ENCODE peak calls at places on chromosomes 3 and 15, in four cellular contexts. T is SK-N-MC, W is neuronal stem cell, F is neural progenitor cell. X is an unnamed sample.
A peak's percentile ranks its signal among the peaks of the same experiment; 100 is the strongest.

GRCh38 chr3:125107861-125108567 is 52.2 kb upstream of the HEG1 start:
- DNase-seq in F (no peak), W (no peak), T (no peak), X (no peak)

GRCh38 chr3:131038326-131038725 is 11.6 kb downstream of the NEK11 start:
- DNase-seq in F (no peak), T (no peak), W (no peak), X (no peak)

GRCh38 chr15:78533331-78533730 is 6.9 kb upstream of the PSMA4 start:
- DNase-seq in T (no peak), F (no peak), W (no peak), X (no peak)

GRCh38 chr3:159263750-159264561 is 462.1 kb downstream of the MFSD1 start:
- DNase-seq in T (no peak), W (peak; percentile 24), F (peak; percentile 61), X (peak; percentile 59)

GRCh38 chr15:85316244-85316934 is 64.0 kb upstream of the AKAP13 start:
- DNase-seq in W (no peak), T (no peak), F (peak; percentile 68), X (no peak)

GRCh38 chr3:162865466-162865865 is 1368.9 kb downstream of the OTOL1 start:
- DNase-seq in T (no peak), F (no peak), W (no peak), X (no peak)

GRCh38 chr15:29681486-29681845 is 140.8 kb downstream of the TJP1 start:
- DNase-seq in F (no peak), T (no peak), W (no peak), X (no peak)

GRCh38 chr3:138461696-138462295 is 27.4 kb downstream of the ESYT3 start:
- DNase-seq in F (no peak), W (no peak), T (no peak), X (peak; percentile 22)

GRCh38 chr3:46312996-46313395 is 40.9 kb upstream of the CCR2 start:
- DNase-seq in F (no peak), T (no peak), W (no peak), X (no peak)

GRCh38 chr3:180306691-180307090 is 270.0 kb upstream of the PEX5L start:
- DNase-seq in F (no peak), W (no peak), T (peak; percentile 42), X (no peak)

GRCh38 chr3:78762121-78762520 is 1005.7 kb downstream of the ROBO1 start:
- DNase-seq in F (no peak), W (no peak), T (no peak), X (no peak)

GRCh38 chr3:128094295-128095151 is 29.1 kb downstream of the RUVBL1 start:
- DNase-seq in F (no peak), T (no peak), W (no peak), X (no peak)

GRCh38 chr3:11391172-11391879 is 119.1 kb downstream of the ATG7 start:
- DNase-seq in F (no peak), W (no peak), T (no peak), X (no peak)

GRCh38 chr3:190718691-190719090 is 143.8 kb downstream of the GMNC start:
- DNase-seq in F (no peak), T (no peak), W (no peak), X (no peak)

GRCh38 chr3:180199396-180199795 is 162.7 kb upstream of the PEX5L start:
- DNase-seq in W (no peak), T (no peak), F (no peak), X (no peak)

GRCh38 chr15:80106051-80106450 is 46.6 kb downstream of the ZFAND6 start:
- DNase-seq in T (no peak), W (no peak), F (no peak), X (no peak)

GRCh38 chr3:151504606-151505005 is 43.7 kb upstream of the IGSF10 start:
- DNase-seq in T (no peak), F (no peak), W (no peak), X (no peak)

GRCh38 chr3:114551770-114552526 is 258.1 kb downstream of the TIGIT start:
- DNase-seq in F (no peak), W (no peak), T (no peak), X (no peak)

GRCh38 chr3:194205675-194206133 is 69.8 kb downstream of the HES1 start:
- DNase-seq in F (no peak), T (peak; percentile 51), W (no peak), X (peak; percentile 83)

GRCh38 chr3:77259701-77260100 is 219.8 kb downstream of the ROBO2 start:
- DNase-seq in T (no peak), F (no peak), W (no peak), X (no peak)

GRCh38 chr3:161137260-161137659 is 32.1 kb upstream of the B3GALNT1 start:
- DNase-seq in F (no peak), W (no peak), T (no peak), X (no peak)

GRCh38 chr15:82060817-82061216 is 15.0 kb upstream of the MEX3B start:
- DNase-seq in W (no peak), T (no peak), F (no peak), X (no peak)

GRCh38 chr3:4772171-4772804 is 206.9 kb upstream of the BHLHE40 start:
- DNase-seq in T (no peak), F (no peak), W (no peak), X (no peak)

GRCh38 chr15:55434989-55435825 is 26.9 kb downstream of the PIERCE2 start:
- DNase-seq in F (peak; percentile 64), W (peak; percentile 33), T (peak; percentile 24), X (no peak)

GRCh38 chr3:131543714-131544113 is 40.9 kb upstream of the MRPL3 start:
- DNase-seq in T (no peak), W (no peak), F (no peak), X (no peak)

GRCh38 chr3:31210068-31210650 is 315.7 kb upstream of the GADL1 start:
- DNase-seq in T (no peak), W (no peak), F (peak; percentile 39), X (peak; percentile 71)

GRCh38 chr3:60622349-60622748 is 628.9 kb downstream of the FHIT start:
- DNase-seq in F (no peak), W (no peak), T (no peak), X (no peak)

GRCh38 chr3:40615110-40615915 is 90.6 kb downstream of the ZNF621 start:
- DNase-seq in T (no peak), F (peak; percentile 92), W (peak; percentile 69), X (peak; percentile 81)

GRCh38 chr3:52022323-52023100 is 26.8 kb upstream of the RPL29 start:
- DNase-seq in F (peak; percentile 61), T (no peak), W (no peak), X (no peak)

GRCh38 chr3:133362539-133362938 is 37.3 kb upstream of the BFSP2 start:
- DNase-seq in W (no peak), T (no peak), F (peak; percentile 35), X (no peak)

GRCh38 chr3:129577356-129577755 is 29.1 kb downstream of the PLXND1 start:
- DNase-seq in T (no peak), F (no peak), W (no peak), X (no peak)

GRCh38 chr3:146350852-146351251 is 99.9 kb upstream of the PLSCR4 start:
- DNase-seq in W (no peak), F (no peak), T (no peak), X (no peak)
- H3K4me3 ChIP-seq in W (no peak overlapping the region), F (no peak overlapping the region), T (no peak overlapping the region), X (no peak overlapping the region)

DNA sequence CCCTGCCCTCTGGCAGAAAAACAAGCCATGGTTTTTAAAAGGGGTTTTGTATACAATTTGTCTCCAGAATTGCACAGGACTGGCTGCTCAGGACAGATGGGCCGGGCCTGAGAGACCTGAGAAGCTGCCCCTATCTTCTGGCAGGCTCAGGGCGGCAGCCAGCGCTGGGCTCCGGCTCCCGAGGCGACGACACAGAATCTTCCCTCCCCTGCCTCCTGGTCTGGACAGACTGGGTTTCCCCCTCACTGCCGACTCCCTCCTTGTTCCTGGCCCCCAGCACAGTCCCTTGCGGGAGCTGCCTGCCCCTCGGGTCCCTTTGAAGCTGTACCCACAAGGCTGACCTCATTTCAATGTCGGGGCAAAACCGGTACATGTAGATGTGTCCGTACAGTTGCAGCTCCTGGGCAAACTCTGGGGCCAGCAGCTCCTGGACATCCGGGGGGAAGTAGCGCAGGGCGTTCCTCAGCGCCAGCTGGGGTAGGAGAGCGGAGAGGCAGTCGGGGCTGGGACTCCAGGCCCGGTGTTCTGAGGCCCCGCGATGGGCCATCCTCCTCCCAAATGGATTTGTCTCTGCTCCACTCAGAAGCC is 7.2 kb downstream of the UROC1 start:
- DNase-seq in W (no peak), F (no peak), T (no peak), X (no peak)
- H3K9ac ChIP-seq in W (no peak overlapping the region), F (no peak overlapping the region), T (peak overlapping the region; percentile 34), X (no peak overlapping the region)

DNA sequence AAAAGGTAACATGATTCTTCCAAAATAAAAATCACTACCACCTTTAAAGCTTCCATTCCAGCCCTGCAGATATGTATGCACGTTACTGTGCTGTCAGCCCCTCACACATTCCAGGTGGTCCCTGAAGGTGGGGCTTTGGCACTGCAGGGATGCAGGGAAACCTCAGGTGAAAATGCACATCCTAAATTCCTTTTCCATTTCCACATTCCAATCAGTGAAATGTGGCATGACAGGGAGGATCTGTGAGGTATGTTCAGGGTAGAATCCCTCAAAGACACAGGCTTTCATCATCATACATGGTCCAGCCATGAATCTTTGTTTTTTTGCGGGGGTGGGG is 45.3 kb downstream of the CCR4 start:
- DNase-seq in W (no peak), T (no peak), F (no peak), X (peak; percentile 57)
- H3K4me3 ChIP-seq in W (no peak overlapping the region), T (no peak overlapping the region), F (no peak overlapping the region), X (no peak overlapping the region)

DNA sequence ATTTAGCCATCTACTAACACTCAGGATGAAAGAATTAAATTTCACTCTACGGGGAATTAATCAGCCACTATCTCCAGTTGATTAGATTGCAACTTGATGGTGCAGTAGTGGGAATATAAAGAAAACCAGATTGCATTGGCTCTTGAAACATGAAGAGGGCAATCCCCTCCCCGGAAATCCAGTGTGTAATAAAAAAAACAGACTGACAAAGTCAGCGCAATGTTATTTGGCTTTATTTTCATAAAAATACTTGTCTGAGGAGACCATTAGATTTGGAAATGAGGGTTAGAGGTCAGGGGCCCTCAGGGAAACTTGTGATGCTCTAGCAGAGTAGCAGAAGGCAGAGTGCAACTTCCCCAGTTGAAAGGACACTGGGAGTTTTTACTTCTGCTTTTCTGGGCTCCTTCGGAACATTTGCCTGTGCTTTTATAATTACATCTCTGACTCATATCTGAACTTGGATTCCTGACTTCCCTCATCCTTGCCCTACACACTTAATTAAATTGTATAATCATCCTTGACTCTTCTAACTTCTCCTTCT is 326.8 kb downstream of the TUSC7 start:
- DNase-seq in T (no peak), W (no peak), F (no peak), X (no peak)
- H3K9ac ChIP-seq in T (no peak overlapping the region), W (no peak overlapping the region), F (no peak overlapping the region), X (no peak overlapping the region)

GRCh38 chr3:49018707-49019006 is 277 bp upstream of the DALRD3 start:
- DNase-seq in F (no peak), W (no peak), T (no peak), X (no peak)

GRCh38 chr3:49021213-49021812 is 608 bp upstream of the NDUFAF3 start:
- DNase-seq in F (peak; percentile 100), W (peak; percentile 98), T (peak; percentile 73), X (peak; percentile 99)

GRCh38 chr3:49017978-49018706 is at the start of gene DALRD3:
- DNase-seq in T (no peak), W (peak; percentile 56), F (peak; percentile 86), X (peak; percentile 87)

GRCh38 chr3:49020335-49021212 is 1.3 kb upstream of the NDUFAF3 start:
- DNase-seq in F (peak; percentile 78), W (no peak), T (no peak), X (peak; percentile 72)

GRCh38 chr3:49019941-49020334 is 1.6 kb upstream of the DALRD3 start:
- DNase-seq in W (no peak), F (no peak), T (no peak), X (peak; percentile 53)
- H3K4me3 ChIP-seq in W (peak overlapping the region; percentile 92), F (peak overlapping the region; percentile 73), T (peak overlapping the region; percentile 86), X (peak overlapping the region; percentile 98)

X was measured in endodermal cell.